ENCODE peak calls at places on chromosomes 6 and 20, in ten cellular contexts. A, X, O, G, P, B, V, R, D and L are unnamed samples.

GRCh38 chr20:46509523-46509922 is 3.8 kb downstream of the ZNF334 start:
- DNase-seq in A (no peak), X (peak), O (no peak), G (no peak), P (no peak), B (no peak), V (no peak), R (no peak), D (no peak), L (no peak)

GRCh38 chr6:118551673-118552063 is 3.6 kb downstream of the PLN start:
- DNase-seq in A (no peak), X (no peak), O (no peak), G (no peak), P (no peak), B (no peak), V (peak), R (no peak), D (no peak), L (no peak)

GRCh38 chr20:11216451-11217314 is 542.9 kb upstream of the JAG1 start:
- DNase-seq in A (peak), X (no peak), O (no peak), G (no peak), P (peak), B (no peak), V (peak), R (no peak), D (no peak), L (no peak)

GRCh38 chr6:24064106-24064505 is 61.9 kb upstream of the NRSN1 start:
- DNase-seq in A (peak), X (no peak), O (no peak), G (no peak), P (no peak), B (no peak), V (no peak), R (no peak), D (peak), L (no peak)

GRCh38 chr6:167915139-167915538 is 82.3 kb upstream of the KIF25 start:
- DNase-seq in A (no peak), X (no peak), O (no peak), G (no peak), P (no peak), B (no peak), V (no peak), R (no peak), D (no peak), L (no peak)

GRCh38 chr20:46088409-46089075 is 1.2 kb downstream of the NCOA5 start:
- DNase-seq in A (peak), X (no peak), O (no peak), G (no peak), P (no peak), B (no peak), V (peak), R (no peak), D (no peak), L (peak)

GRCh38 chr6:42138630-42139619 is 3.5 kb downstream of the C6orf132 start:
- DNase-seq in A (peak), X (no peak), O (no peak), G (no peak), P (no peak), B (no peak), V (peak), R (no peak), D (no peak), L (no peak)

GRCh38 chr6:142635130-142635529 is 309.8 kb downstream of the HIVEP2 start:
- DNase-seq in A (no peak), X (no peak), O (no peak), G (no peak), P (no peak), B (no peak), V (peak), R (no peak), D (no peak), L (no peak)

GRCh38 chr6:144007779-144008500 is at the start of gene PLAGL1:
- DNase-seq in A (peak), X (peak), O (peak), G (no peak), P (peak), B (no peak), V (peak), R (peak), D (peak), L (peak)

GRCh38 chr6:32329141-32329540 is 42.6 kb downstream of the TSBP1 start:
- DNase-seq in A (no peak), X (no peak), O (no peak), G (no peak), P (no peak), B (no peak), V (no peak), R (no peak), D (no peak), L (no peak)

GRCh38 chr20:48052492-48052870 is 267.2 kb upstream of the SULF2 start:
- DNase-seq in A (no peak), X (no peak), O (no peak), G (no peak), P (no peak), B (peak), V (peak), R (no peak), D (no peak), L (no peak)

GRCh38 chr20:55641497-55641896 is 363.8 kb downstream of the CBLN4 start:
- DNase-seq in A (no peak), X (no peak), O (no peak), G (no peak), P (no peak), B (no peak), V (no peak), R (no peak), D (no peak), L (no peak)

GRCh38 chr20:4384961-4385360 is 336.7 kb upstream of the PRND start:
- DNase-seq in A (no peak), X (no peak), O (no peak), G (no peak), P (no peak), B (no peak), V (no peak), R (no peak), D (no peak), L (no peak)

GRCh38 chr6:134683783-134684765 is 265.8 kb downstream of the ALDH8A1 start:
- DNase-seq in A (no peak), X (no peak), O (no peak), G (no peak), P (no peak), B (no peak), V (peak), R (no peak), D (no peak), L (no peak)

GRCh38 chr20:51463560-51463959 is 79.0 kb downstream of the NFATC2 start:
- DNase-seq in A (no peak), X (no peak), O (no peak), G (no peak), P (no peak), B (no peak), V (no peak), R (no peak), D (no peak), L (no peak)

GRCh38 chr6:128600397-128600951 is 80.1 kb upstream of the PTPRK start:
- DNase-seq in A (peak), X (no peak), O (no peak), G (no peak), P (no peak), B (no peak), V (peak), R (no peak), D (no peak), L (no peak)

GRCh38 chr6:134183844-134184243 is 131.4 kb upstream of the SLC2A12 start:
- DNase-seq in A (no peak), X (no peak), O (no peak), G (no peak), P (no peak), B (no peak), V (no peak), R (no peak), D (no peak), L (no peak)

GRCh38 chr6:45696738-45697137 is 318.9 kb downstream of the CLIC5 start:
- DNase-seq in A (no peak), X (no peak), O (no peak), G (no peak), P (no peak), B (no peak), V (peak), R (no peak), D (no peak), L (no peak)

GRCh38 chr20:22333885-22334545 is 250.4 kb downstream of the FOXA2 start:
- DNase-seq in A (peak), X (no peak), O (peak), G (no peak), P (peak), B (no peak), V (peak), R (peak), D (peak), L (peak)

GRCh38 chr20:32465092-32465900 is 107.2 kb downstream of the ASXL1 start:
- DNase-seq in A (peak), X (no peak), O (no peak), G (no peak), P (peak), B (no peak), V (peak), R (peak), D (no peak), L (no peak)

GRCh38 chr6:40937491-40937890 is 101.5 kb downstream of the UNC5CL start:
- DNase-seq in A (no peak), X (no peak), O (no peak), G (no peak), P (no peak), B (no peak), V (peak), R (no peak), D (no peak), L (no peak)

GRCh38 chr6:35427851-35428321 is 24.3 kb upstream of the FANCE start:
- DNase-seq in A (no peak), X (no peak), O (no peak), G (no peak), P (no peak), B (no peak), V (peak), R (no peak), D (no peak), L (no peak)

GRCh38 chr6:170243791-170244291 is 47.0 kb downstream of the DLL1 start:
- DNase-seq in A (no peak), X (peak), O (peak), G (no peak), P (peak), B (no peak), V (no peak), R (peak), D (no peak), L (no peak)

GRCh38 chr20:1968958-1969357 is 24.9 kb downstream of the PDYN start:
- DNase-seq in A (no peak), X (no peak), O (no peak), G (no peak), P (no peak), B (no peak), V (no peak), R (no peak), D (no peak), L (no peak)

GRCh38 chr20:49906101-49906604 is 9.2 kb downstream of the SPATA2 start:
- DNase-seq in A (no peak), X (no peak), O (no peak), G (no peak), P (no peak), B (no peak), V (no peak), R (no peak), D (no peak), L (no peak)

GRCh38 chr6:151024597-151024996 is 159.1 kb downstream of the MTHFD1L start:
- DNase-seq in A (no peak), X (no peak), O (peak), G (no peak), P (no peak), B (no peak), V (no peak), R (no peak), D (no peak), L (no peak)

GRCh38 chr6:163186527-163186926 is 228.0 kb upstream of the QKI start:
- DNase-seq in A (no peak), X (no peak), O (no peak), G (no peak), P (no peak), B (no peak), V (no peak), R (no peak), D (no peak), L (no peak)

GRCh38 chr6:3390698-3391097 is 66.2 kb downstream of the SLC22A23 start:
- DNase-seq in A (peak), X (no peak), O (peak), G (no peak), P (peak), B (no peak), V (peak), R (peak), D (no peak), L (no peak)

GRCh38 chr20:6590891-6591679 is 176.4 kb upstream of the BMP2 start:
- DNase-seq in A (no peak), X (no peak), O (no peak), G (no peak), P (no peak), B (no peak), V (peak), R (no peak), D (no peak), L (no peak)

GRCh38 chr6:3596736-3597135 is 139.9 kb upstream of the SLC22A23 start:
- DNase-seq in A (no peak), X (no peak), O (no peak), G (no peak), P (no peak), B (no peak), V (no peak), R (no peak), D (no peak), L (no peak)

GRCh38 chr6:31401403-31401802 is 2.0 kb upstream of the MICA start:
- DNase-seq in A (peak), X (no peak), O (peak), G (no peak), P (peak), B (no peak), V (peak), R (no peak), D (peak), L (no peak)

GRCh38 chr6:148758492-148758891 is 11.7 kb downstream of the UST start:
- DNase-seq in A (no peak), X (peak), O (peak), G (no peak), P (no peak), B (no peak), V (no peak), R (no peak), D (peak), L (peak)

GRCh38 chr6:166743925-166744653 is 117.0 kb upstream of the RPS6KA2 start:
- DNase-seq in A (no peak), X (no peak), O (no peak), G (no peak), P (no peak), B (no peak), V (no peak), R (no peak), D (no peak), L (no peak)

GRCh38 chr20:41200446-41201202 is 63.3 kb downstream of the PLCG1 start:
- DNase-seq in A (no peak), X (no peak), O (no peak), G (no peak), P (no peak), B (no peak), V (peak), R (no peak), D (no peak), L (no peak)

GRCh38 chr20:63969851-63970713 is at the start of gene ZNF512B:
- DNase-seq in A (peak), X (peak), O (peak), G (peak), P (peak), B (peak), V (peak), R (peak), D (no peak), L (peak)

GRCh38 chr20:58746551-58747399 is 54.2 kb downstream of the NPEPL1 start:
- DNase-seq in A (no peak), X (no peak), O (no peak), G (no peak), P (no peak), B (no peak), V (no peak), R (no peak), D (no peak), L (no peak)

GRCh38 chr6:7296602-7297001 is 16.4 kb downstream of the SSR1 start:
- DNase-seq in A (no peak), X (no peak), O (no peak), G (no peak), P (no peak), B (no peak), V (no peak), R (no peak), D (no peak), L (no peak)

GRCh38 chr6:7201444-7201731 is 93.6 kb downstream of the RREB1 start:
- DNase-seq in A (no peak), X (no peak), O (no peak), G (no peak), P (no peak), B (no peak), V (no peak), R (no peak), D (no peak), L (no peak)